ENCODE peak calls at places on chromosomes 5 and 9, in eight cellular contexts. A, K, S, Q, L, Y, M and W are unnamed samples.

GRCh38 chr9:128683340-128684064 is 5.5 kb upstream of the SET start:
- DNase-seq in A (peak; percentile 97), K (peak; percentile 74), S (no peak), Q (peak; percentile 78), L (peak; percentile 83), Y (peak; percentile 19), M (peak; percentile 94), W (no peak)

GRCh38 chr9:127051881-127052595 is 70.4 kb downstream of the ANGPTL2 start:
- DNase-seq in A (peak; percentile 29), K (no peak), S (no peak), Q (no peak), L (no peak), Y (no peak), M (no peak), W (no peak)

GRCh38 chr9:107869111-107869510 is 379.5 kb upstream of the KLF4 start:
- DNase-seq in A (no peak), K (no peak), S (no peak), Q (no peak), L (no peak), Y (no peak), M (no peak), W (no peak)

GRCh38 chr5:154480847-154481246 is 2.8 kb upstream of the HAND1 start:
- DNase-seq in A (peak; percentile 47), K (no peak), S (no peak), Q (no peak), L (no peak), Y (no peak), M (no peak), W (no peak)

GRCh38 chr9:136399176-136400037 is 563 bp downstream of the SNAPC4 start:
- DNase-seq in A (peak; percentile 60), K (no peak), S (no peak), Q (peak; percentile 52), L (no peak), Y (no peak), M (peak; percentile 48), W (no peak)

GRCh38 chr9:136576269-136576626 is 30.4 kb upstream of the NOTCH1 start:
- DNase-seq in A (no peak), K (no peak), S (no peak), Q (no peak), L (peak; percentile 80), Y (peak; percentile 33), M (no peak), W (no peak)

GRCh38 chr5:59786271-59786805 is 107.2 kb downstream of the PDE4D start:
- DNase-seq in A (no peak), K (no peak), S (no peak), Q (no peak), L (no peak), Y (peak; percentile 27), M (no peak), W (no peak)

GRCh38 chr5:73103885-73104284 is 16.5 kb upstream of the TMEM171 start:
- DNase-seq in A (no peak), K (no peak), S (no peak), Q (no peak), L (no peak), Y (no peak), M (no peak), W (no peak)

GRCh38 chr5:179255527-179256228 is 89.6 kb downstream of the ADAMTS2 start:
- DNase-seq in A (peak; percentile 29), K (no peak), S (no peak), Q (no peak), L (peak; percentile 57), Y (no peak), M (no peak), W (no peak)

GRCh38 chr5:60487466-60487865 is 212.5 kb downstream of the DEPDC1B start:
- DNase-seq in A (no peak), K (no peak), S (no peak), Q (no peak), L (no peak), Y (no peak), M (no peak), W (no peak)

GRCh38 chr5:122757268-122757667 is 17.6 kb upstream of the SNX2 start:
- DNase-seq in A (no peak), K (no peak), S (no peak), Q (no peak), L (no peak), Y (no peak), M (no peak), W (no peak)

GRCh38 chr9:101791938-101792337 is 53.5 kb upstream of the GRIN3A start:
- DNase-seq in A (peak; percentile 91), K (no peak), S (no peak), Q (peak; percentile 38), L (no peak), Y (no peak), M (peak; percentile 70), W (peak; percentile 16)

GRCh38 chr5:65483474-65484346 is 2.0 kb upstream of the ADAMTS6 start:
- DNase-seq in A (no peak), K (no peak), S (no peak), Q (no peak), L (no peak), Y (peak; percentile 86), M (peak; percentile 65), W (peak; percentile 53)

DNA sequence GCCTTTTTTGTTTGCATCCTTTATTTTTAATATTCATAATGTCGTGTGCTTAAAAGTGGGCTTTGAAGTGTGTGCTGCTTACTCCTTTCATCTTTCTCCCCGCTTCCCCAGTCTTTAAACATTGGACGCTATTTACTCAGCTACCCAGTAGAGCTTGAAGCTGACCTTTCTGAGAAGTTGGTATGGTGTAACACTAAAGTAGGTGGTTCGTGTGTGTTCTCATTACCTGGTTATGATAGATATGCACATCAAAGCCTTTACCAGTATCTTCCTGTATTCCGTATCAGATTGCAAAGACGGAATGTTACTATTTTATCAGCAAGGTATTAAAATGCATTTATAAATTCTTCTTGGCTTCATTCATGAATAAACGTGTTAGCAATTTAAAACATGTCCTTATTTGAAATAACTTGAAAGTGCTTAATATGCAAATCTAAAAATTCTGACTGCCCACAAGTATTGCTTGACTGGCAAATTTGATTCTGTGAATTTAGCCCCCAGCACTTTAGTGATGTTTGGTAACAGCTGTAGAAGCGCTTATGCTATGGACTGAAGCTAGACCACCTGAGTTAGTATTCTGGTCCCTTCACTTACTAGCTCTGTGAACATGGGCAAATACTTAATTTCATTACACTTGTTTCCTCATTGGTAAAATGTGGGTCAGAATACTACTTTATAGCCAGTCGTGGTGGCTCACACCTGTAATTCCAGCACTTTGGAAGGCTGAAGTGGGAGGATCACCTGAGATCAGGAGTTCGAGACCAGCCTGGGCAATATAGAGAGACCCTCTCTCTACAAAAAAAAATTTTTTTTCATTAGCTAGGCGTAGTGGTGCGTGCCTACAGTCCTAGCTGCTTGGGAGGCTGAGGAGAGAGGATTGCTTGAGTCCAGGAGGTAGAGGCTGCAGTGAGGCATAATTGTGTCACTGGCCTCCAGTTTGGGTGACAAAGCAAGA is 1.7 kb downstream of the RRAGA start:
- DNase-seq in A (no peak), K (no peak), S (no peak), Q (no peak), L (no peak), Y (no peak), M (no peak), W (no peak)
- H3K4me3 ChIP-seq in A (peak overlapping the region; percentile 92), K (peak overlapping the region; percentile 76), S (peak overlapping the region; percentile 88), Q (no peak overlapping the region), L (peak overlapping the region; percentile 99), Y (peak overlapping the region; percentile 74), M (peak overlapping the region; percentile 93), W (peak overlapping the region; percentile 93)

GRCh38 chr5:140835622-140836510 is 1.8 kb downstream of the PCDHA7 start:
- DNase-seq in A (no peak), K (no peak), S (no peak), Q (no peak), L (no peak), Y (no peak), M (no peak), W (no peak)

GRCh38 chr5:140842798-140843733 is 2.1 kb downstream of the PCDHA8 start:
- DNase-seq in A (no peak), K (no peak), S (no peak), Q (no peak), L (no peak), Y (no peak), M (no peak), W (no peak)

DNA sequence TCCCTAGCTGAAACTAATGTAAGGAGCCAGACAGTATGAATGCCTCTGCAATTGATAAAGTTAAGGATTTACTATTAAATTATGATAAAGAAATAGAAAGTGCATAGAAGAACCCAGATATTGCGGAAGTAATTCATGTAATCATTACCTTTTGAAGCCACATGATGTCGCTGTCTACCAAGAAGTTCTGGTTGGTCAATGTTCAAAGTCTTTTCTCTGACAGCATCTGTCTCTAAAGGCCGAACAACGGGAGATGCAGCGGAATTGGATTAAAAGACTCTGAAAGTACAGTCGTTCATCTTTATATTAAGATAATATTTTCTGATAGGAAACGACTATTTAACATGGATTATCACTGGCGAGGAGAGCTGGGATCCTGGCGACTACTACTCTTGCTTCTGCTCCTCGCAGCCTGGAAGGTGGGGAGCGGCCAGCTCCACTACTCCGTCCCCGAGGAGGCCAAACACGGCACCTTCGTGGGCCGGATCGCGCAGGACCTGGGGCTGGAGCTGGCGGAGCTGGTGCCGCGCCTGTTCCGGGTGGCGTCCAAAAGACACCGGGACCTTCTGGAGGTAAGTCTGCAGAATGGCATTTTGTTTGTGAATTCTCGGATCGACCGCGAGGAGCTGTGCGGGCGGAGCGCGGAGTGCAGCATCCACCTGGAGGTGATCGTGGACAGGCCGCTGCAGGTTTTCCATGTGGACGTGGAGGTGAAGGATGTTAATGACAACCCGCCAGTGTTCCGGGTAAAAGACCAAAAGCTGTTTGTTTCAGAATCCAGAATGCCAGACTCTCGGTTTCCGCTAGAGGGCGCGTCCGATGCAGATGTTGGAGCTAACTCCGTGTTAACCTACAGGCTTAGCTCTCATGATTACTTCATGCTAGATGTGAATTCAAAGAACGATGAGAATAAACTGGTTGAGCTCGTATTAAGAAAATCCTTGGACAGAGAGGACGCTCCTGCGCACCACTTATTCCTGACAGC is at the start of gene PCDHA8:
- DNase-seq in A (peak; percentile 86), K (no peak), S (no peak), Q (no peak), L (no peak), Y (no peak), M (peak; percentile 15), W (no peak)
- TF ChIP-seq CTCF in A (peak; percentile 76), K (peak; percentile 10), S (no peak), Q (no peak), L (no peak), Y (peak; percentile 1), M (peak; percentile 44), W (no peak)

GRCh38 chr9:116156621-116157314 is 3.2 kb downstream of the PAPPA start:
- DNase-seq in A (peak; percentile 90), K (no peak), S (no peak), Q (peak; percentile 46), L (peak; percentile 66), Y (peak; percentile 78), M (peak; percentile 67), W (no peak)
- H3K4me3 ChIP-seq in A (peak overlapping the region; percentile 6), K (peak overlapping the region; percentile 31), S (peak overlapping the region; percentile 89), Q (no peak overlapping the region), L (peak overlapping the region; percentile 54), Y (peak overlapping the region; percentile 46), M (peak overlapping the region; percentile 7), W (peak overlapping the region; percentile 15)

DNA sequence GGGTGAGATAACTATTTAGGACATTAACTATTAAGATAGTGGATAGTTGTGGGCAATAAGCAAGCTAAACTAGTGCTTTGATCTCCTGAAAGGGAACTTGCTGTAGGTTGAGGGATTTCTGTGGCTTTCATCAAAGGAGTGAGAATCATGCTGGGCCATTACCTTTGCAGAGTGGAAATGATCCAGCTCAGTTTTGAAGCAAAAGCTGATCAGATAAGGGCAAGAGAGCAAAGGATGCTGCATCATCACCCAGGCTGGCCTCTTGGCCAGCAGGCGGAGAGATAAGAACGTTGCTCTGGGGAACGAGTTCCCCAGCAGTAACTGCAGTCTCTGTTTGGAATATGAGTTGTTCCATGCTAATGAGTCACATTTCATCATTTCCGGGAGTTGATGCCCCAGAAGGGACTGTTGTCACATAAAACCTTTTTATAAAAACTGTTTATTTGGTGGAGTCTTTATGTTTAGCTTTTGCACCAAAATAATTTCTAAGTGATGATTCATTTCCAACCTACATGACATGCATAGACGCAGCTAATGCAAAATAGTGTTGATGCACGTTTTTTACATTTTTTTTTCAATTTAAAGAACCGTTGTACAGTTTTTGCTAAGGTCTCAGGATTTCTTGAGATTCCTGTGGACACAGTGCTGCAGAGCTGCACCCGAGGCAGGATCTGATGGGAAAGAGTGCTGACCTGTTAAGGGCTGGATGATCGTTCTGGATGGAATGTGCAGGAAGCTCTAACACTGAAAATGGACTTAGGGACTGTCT is 99.3 kb downstream of the ACTBL2 start:
- DNase-seq in A (peak; percentile 63), K (no peak), S (peak; percentile 93), Q (no peak), L (no peak), Y (peak; percentile 99), M (no peak), W (no peak)
- TF ChIP-seq CTCF in A (no peak), K (no peak), S (peak; percentile 68), Q (no peak), L (peak; percentile 13), Y (peak; percentile 59), M (no peak), W (peak; percentile 42)